ENCODE peak calls at places on chromosomes 16 and 17, in five cellular contexts. One of them, this sample, is unnamed. For H3K36me3, the result is how much of the 10 kb centered on the place peaks cover.

GRCh38 chr16:22001591-22001990 is 675 bp upstream of the PDZD9 start:
- DNase-seq in heart left ventricle: no peak
- DNase-seq in CD8-positive, alpha-beta T cell: no peak
- DNase-seq in tibial nerve: no peak
- DNase-seq in BJ: peak
- DNase-seq in this sample: no peak

GRCh38 chr16:22162658-22163009 is 328 bp downstream of the SDR42E2 start:
- DNase-seq in BJ: no peak
- DNase-seq in heart left ventricle: no peak
- DNase-seq in CD8-positive, alpha-beta T cell: no peak
- DNase-seq in tibial nerve: no peak
- DNase-seq in this sample: no peak

GRCh38 chr17:54521137-54521536 is 379.5 kb upstream of the TOM1L1 start:
- DNase-seq in heart left ventricle: no peak
- DNase-seq in CD8-positive, alpha-beta T cell: no peak
- DNase-seq in tibial nerve: no peak
- DNase-seq in BJ: no peak
- DNase-seq in this sample: no peak

GRCh38 chr16:75068075-75068474 is 48.5 kb downstream of the LDHD start:
- DNase-seq in CD8-positive, alpha-beta T cell: no peak
- DNase-seq in tibial nerve: no peak
- DNase-seq in heart left ventricle: no peak
- DNase-seq in BJ: no peak
- DNase-seq in this sample: no peak

GRCh38 chr17:14301279-14301760 is 439 bp downstream of the HS3ST3B1 start:
- DNase-seq in CD8-positive, alpha-beta T cell: peak
- DNase-seq in tibial nerve: no peak
- DNase-seq in BJ: no peak
- DNase-seq in heart left ventricle: no peak
- DNase-seq in this sample: no peak

GRCh38 chr16:50699345-50700159 is 6.1 kb downstream of the NOD2 start:
- DNase-seq in CD8-positive, alpha-beta T cell: no peak
- DNase-seq in heart left ventricle: no peak
- DNase-seq in BJ: no peak
- DNase-seq in tibial nerve: no peak
- DNase-seq in this sample: no peak

GRCh38 chr16:86508028-86508946 is 2.0 kb upstream of the FOXF1 start:
- DNase-seq in tibial nerve: no peak
- DNase-seq in BJ: no peak
- DNase-seq in CD8-positive, alpha-beta T cell: no peak
- DNase-seq in heart left ventricle: peak
- DNase-seq in this sample: no peak

GRCh38 chr17:82531431-82531881 is 11.9 kb downstream of the FOXK2 start:
- DNase-seq in BJ: no peak
- DNase-seq in CD8-positive, alpha-beta T cell: no peak
- DNase-seq in tibial nerve: no peak
- DNase-seq in heart left ventricle: no peak
- DNase-seq in this sample: no peak

GRCh38 chr17:5049314-5049819 is 14.1 kb upstream of the SLC52A1 start:
- DNase-seq in BJ: no peak
- DNase-seq in tibial nerve: no peak
- DNase-seq in heart left ventricle: no peak
- DNase-seq in CD8-positive, alpha-beta T cell: peak
- DNase-seq in this sample: no peak

GRCh38 chr16:19528666-19529065 is 4.9 kb downstream of the CCP110 start:
- DNase-seq in tibial nerve: no peak
- DNase-seq in BJ: no peak
- DNase-seq in CD8-positive, alpha-beta T cell: no peak
- DNase-seq in heart left ventricle: no peak
- DNase-seq in this sample: no peak

GRCh38 chr16:51710186-51710585 is 559.1 kb upstream of the SALL1 start:
- DNase-seq in CD8-positive, alpha-beta T cell: no peak
- DNase-seq in heart left ventricle: no peak
- DNase-seq in tibial nerve: no peak
- DNase-seq in BJ: no peak
- DNase-seq in this sample: no peak

GRCh38 chr16:19737306-19737975 is 19.4 kb downstream of the IQCK start:
- DNase-seq in heart left ventricle: no peak
- DNase-seq in tibial nerve: no peak
- DNase-seq in BJ: no peak
- DNase-seq in CD8-positive, alpha-beta T cell: no peak
- DNase-seq in this sample: no peak

GRCh38 chr16:24825696-24826095 is 20.1 kb upstream of the SLC5A11 start:
- DNase-seq in heart left ventricle: no peak
- DNase-seq in tibial nerve: no peak
- DNase-seq in BJ: no peak
- DNase-seq in CD8-positive, alpha-beta T cell: no peak
- DNase-seq in this sample: no peak

GRCh38 chr16:5977329-5977728 is 879.7 kb upstream of the EEF2KMT start:
- DNase-seq in tibial nerve: no peak
- DNase-seq in BJ: no peak
- DNase-seq in CD8-positive, alpha-beta T cell: no peak
- DNase-seq in heart left ventricle: no peak
- DNase-seq in this sample: no peak

GRCh38 chr17:49249292-49249794 is 18.8 kb upstream of the PHOSPHO1 start:
- DNase-seq in tibial nerve: no peak
- DNase-seq in CD8-positive, alpha-beta T cell: no peak
- DNase-seq in BJ: no peak
- DNase-seq in heart left ventricle: peak
- DNase-seq in this sample: no peak

GRCh38 chr17:65515959-65516948 is 45.2 kb downstream of the AXIN2 start:
- DNase-seq in heart left ventricle: no peak
- DNase-seq in BJ: no peak
- DNase-seq in tibial nerve: no peak
- DNase-seq in CD8-positive, alpha-beta T cell: no peak
- DNase-seq in this sample: peak

GRCh38 chr16:58433569-58433951 is 41.3 kb downstream of the GINS3 start:
- DNase-seq in tibial nerve: no peak
- DNase-seq in heart left ventricle: no peak
- DNase-seq in CD8-positive, alpha-beta T cell: no peak
- DNase-seq in BJ: no peak
- DNase-seq in this sample: no peak

GRCh38 chr16:55470533-55471371 is 8.2 kb upstream of the MMP2 start:
- DNase-seq in heart left ventricle: no peak
- DNase-seq in tibial nerve: no peak
- DNase-seq in BJ: no peak
- DNase-seq in CD8-positive, alpha-beta T cell: no peak
- DNase-seq in this sample: no peak

GRCh38 chr17:80254396-80255241 is 6.0 kb upstream of the RNF213 start:
- DNase-seq in heart left ventricle: no peak
- DNase-seq in BJ: peak
- DNase-seq in CD8-positive, alpha-beta T cell: peak
- DNase-seq in tibial nerve: peak
- DNase-seq in this sample: peak

GRCh38 chr16:68328860-68329370 is 18.1 kb downstream of the PRMT7 start:
- DNase-seq in tibial nerve: no peak
- DNase-seq in BJ: no peak
- DNase-seq in CD8-positive, alpha-beta T cell: no peak
- DNase-seq in heart left ventricle: no peak
- DNase-seq in this sample: no peak

GRCh38 chr17:78522031-78522809 is 55.0 kb downstream of the DNAH17 start:
- DNase-seq in CD8-positive, alpha-beta T cell: no peak
- DNase-seq in heart left ventricle: no peak
- DNase-seq in BJ: no peak
- DNase-seq in tibial nerve: no peak
- DNase-seq in this sample: no peak

GRCh38 chr16:26169451-26169850 is 477.7 kb downstream of the HS3ST4 start:
- DNase-seq in CD8-positive, alpha-beta T cell: no peak
- DNase-seq in heart left ventricle: no peak
- DNase-seq in BJ: no peak
- DNase-seq in tibial nerve: no peak
- DNase-seq in this sample: no peak

GRCh38 chr17:66255112-66255511 is 25.9 kb upstream of the APOH start:
- DNase-seq in CD8-positive, alpha-beta T cell: peak
- DNase-seq in heart left ventricle: no peak
- DNase-seq in tibial nerve: peak
- DNase-seq in BJ: no peak
- DNase-seq in this sample: no peak

GRCh38 chr16:88074041-88074440 is 122.8 kb downstream of the BANP start:
- DNase-seq in BJ: no peak
- DNase-seq in tibial nerve: no peak
- DNase-seq in heart left ventricle: peak
- DNase-seq in CD8-positive, alpha-beta T cell: no peak
- DNase-seq in this sample: no peak

GRCh38 chr16:87930456-87930855 is 5.9 kb downstream of the CA5A start:
- DNase-seq in CD8-positive, alpha-beta T cell: no peak
- DNase-seq in BJ: no peak
- DNase-seq in heart left ventricle: no peak
- DNase-seq in tibial nerve: no peak
- DNase-seq in this sample: no peak

GRCh38 chr17:47907932-47908562 is 12.0 kb downstream of the SP2 start:
- DNase-seq in BJ: no peak
- DNase-seq in heart left ventricle: no peak
- DNase-seq in CD8-positive, alpha-beta T cell: no peak
- DNase-seq in tibial nerve: no peak
- DNase-seq in this sample: no peak

GRCh38 chr17:43759836-43760235 is 1.2 kb upstream of the SOST start:
- DNase-seq in heart left ventricle: no peak
- DNase-seq in BJ: no peak
- DNase-seq in CD8-positive, alpha-beta T cell: no peak
- DNase-seq in tibial nerve: no peak
- DNase-seq in this sample: no peak

GRCh38 chr17:49779730-49780220 is 8.7 kb upstream of the KAT7 start:
- DNase-seq in tibial nerve: peak
- DNase-seq in heart left ventricle: no peak
- DNase-seq in BJ: peak
- DNase-seq in CD8-positive, alpha-beta T cell: no peak
- DNase-seq in this sample: no peak

GRCh38 chr17:77322534-77323412 is 182.0 kb downstream of the SEC14L1 start:
- DNase-seq in heart left ventricle: peak
- DNase-seq in BJ: peak
- DNase-seq in tibial nerve: peak
- DNase-seq in CD8-positive, alpha-beta T cell: no peak
- DNase-seq in this sample: peak

GRCh38 chr16:54489225-54489781 is 202.7 kb upstream of the IRX3 start:
- DNase-seq in BJ: no peak
- DNase-seq in tibial nerve: no peak
- DNase-seq in CD8-positive, alpha-beta T cell: no peak
- DNase-seq in heart left ventricle: no peak
- DNase-seq in this sample: no peak

GRCh38 chr17:77579131-77579530 is 379.4 kb upstream of the TNRC6C start:
- DNase-seq in tibial nerve: no peak
- DNase-seq in BJ: no peak
- DNase-seq in CD8-positive, alpha-beta T cell: no peak
- DNase-seq in heart left ventricle: no peak
- DNase-seq in this sample: no peak

GRCh38 chr17:65558683-65559311 is 2.7 kb downstream of the AXIN2 start:
- DNase-seq in tibial nerve: no peak
- DNase-seq in BJ: no peak
- DNase-seq in heart left ventricle: no peak
- DNase-seq in CD8-positive, alpha-beta T cell: no peak
- DNase-seq in this sample: no peak

DNA sequence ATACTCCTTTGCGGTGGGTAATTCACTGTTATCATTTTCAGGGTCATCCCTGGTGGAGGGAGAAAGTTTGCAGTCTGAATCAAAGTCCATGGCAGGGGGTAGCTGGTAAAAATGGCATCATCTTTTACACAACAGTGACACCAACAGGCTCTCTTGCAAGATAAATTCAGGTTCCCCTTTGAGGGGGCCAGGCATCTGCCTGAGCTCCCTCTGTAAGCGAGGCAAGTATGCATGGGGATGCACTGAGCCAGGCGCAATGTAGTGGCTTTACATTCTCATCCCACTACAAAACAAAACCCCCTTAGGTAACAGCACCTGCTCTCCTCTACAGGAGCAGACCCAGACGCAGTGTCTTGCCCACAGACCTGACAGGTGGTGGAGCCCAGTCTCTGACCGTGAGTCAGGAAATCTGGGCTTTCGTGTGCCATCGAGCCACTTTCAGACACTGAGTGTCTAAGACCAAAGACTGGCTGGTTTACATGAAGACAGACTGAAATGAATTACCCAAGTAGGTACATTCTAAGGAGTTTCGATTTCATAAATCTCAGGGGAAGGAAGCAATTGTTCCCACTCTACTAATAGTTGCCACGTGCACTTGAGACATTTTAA is 17.7 kb downstream of the LITAFD start:
- DNase-seq in tibial nerve: no peak
- DNase-seq in CD8-positive, alpha-beta T cell: no peak
- DNase-seq in heart left ventricle: no peak
- DNase-seq in BJ: no peak
- DNase-seq in this sample: no peak
- H3K36me3 ChIP-seq in tibial nerve: half or more
- H3K36me3 ChIP-seq in CD8-positive, alpha-beta T cell: half or more
- H3K36me3 ChIP-seq in heart left ventricle: half or more
- H3K36me3 ChIP-seq in BJ: under half
- H3K36me3 ChIP-seq in this sample: half or more

DNA sequence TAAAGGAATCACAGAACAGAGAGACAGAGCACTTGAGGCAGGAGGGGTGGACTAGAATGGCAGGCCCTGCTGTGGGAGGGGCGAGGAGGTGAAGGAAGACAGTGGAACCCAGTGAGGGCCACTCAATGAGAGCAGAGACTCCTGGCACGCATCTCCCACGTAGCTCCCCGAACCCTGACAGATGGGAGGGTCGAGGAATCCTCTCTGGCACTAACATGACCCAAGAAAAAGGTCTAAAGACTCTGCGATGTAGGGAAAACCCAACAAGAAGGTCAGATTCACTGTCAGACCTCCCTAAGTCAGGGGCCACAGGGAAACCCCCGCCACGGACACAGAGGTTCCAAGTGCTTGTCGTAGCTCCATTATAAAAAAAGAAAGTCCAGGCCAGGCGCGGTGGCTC is 15.0 kb downstream of the ZDHHC7 start:
- DNase-seq in BJ: no peak
- DNase-seq in tibial nerve: no peak
- DNase-seq in heart left ventricle: no peak
- DNase-seq in CD8-positive, alpha-beta T cell: no peak
- DNase-seq in this sample: no peak
- H3K36me3 ChIP-seq in BJ: under half
- H3K36me3 ChIP-seq in tibial nerve: under half
- H3K36me3 ChIP-seq in heart left ventricle: under half
- H3K36me3 ChIP-seq in CD8-positive, alpha-beta T cell: under half
- H3K36me3 ChIP-seq in this sample: under half

GRCh38 chr16:46695937-46696336 is 6.5 kb downstream of the ORC6 start:
- DNase-seq in tibial nerve: no peak
- DNase-seq in BJ: no peak
- DNase-seq in CD8-positive, alpha-beta T cell: no peak
- DNase-seq in heart left ventricle: no peak
- DNase-seq in this sample: no peak
- H3K36me3 ChIP-seq in tibial nerve: under half
- H3K36me3 ChIP-seq in BJ: under half
- H3K36me3 ChIP-seq in CD8-positive, alpha-beta T cell: under half
- H3K36me3 ChIP-seq in heart left ventricle: under half
- H3K36me3 ChIP-seq in this sample: under half

GRCh38 chr16:535446-536405 is 8.2 kb downstream of the CAPN15 start:
- DNase-seq in heart left ventricle: no peak
- DNase-seq in BJ: no peak
- DNase-seq in CD8-positive, alpha-beta T cell: no peak
- DNase-seq in tibial nerve: no peak
- DNase-seq in this sample: no peak
- H3K36me3 ChIP-seq in heart left ventricle: under half
- H3K36me3 ChIP-seq in BJ: under half
- H3K36me3 ChIP-seq in CD8-positive, alpha-beta T cell: under half
- H3K36me3 ChIP-seq in tibial nerve: half or more
- H3K36me3 ChIP-seq in this sample: under half

GRCh38 chr16:4455081-4455480 is 19.3 kb downstream of the NMRAL1 start:
- DNase-seq in tibial nerve: no peak
- DNase-seq in heart left ventricle: no peak
- DNase-seq in CD8-positive, alpha-beta T cell: no peak
- DNase-seq in BJ: no peak
- DNase-seq in this sample: no peak
- H3K36me3 ChIP-seq in tibial nerve: half or more
- H3K36me3 ChIP-seq in heart left ventricle: half or more
- H3K36me3 ChIP-seq in CD8-positive, alpha-beta T cell: half or more
- H3K36me3 ChIP-seq in BJ: under half
- H3K36me3 ChIP-seq in this sample: under half